ENCODE peak calls at places on chromosomes 2 and 18, in six cellular contexts. W is AG10803, R is right lobe of liver, J is ovary, F is epithelial cell of proximal tubule, P is GM18507. O is an unnamed sample.

GRCh38 chr2:134845719-134846118 is 7.3 kb downstream of the ACMSD start:
- DNase-seq in W (peak), R (no peak), J (no peak), F (peak), P (no peak), O (no peak)

GRCh38 chr2:127650785-127651380 is 4.9 kb downstream of the GPR17 start:
- DNase-seq in W (peak), R (peak), J (no peak), F (no peak), P (no peak), O (no peak)

GRCh38 chr18:59393381-59393780 is 34.3 kb upstream of the LMAN1 start:
- DNase-seq in W (no peak), R (no peak), J (no peak), F (no peak), P (no peak), O (no peak)

GRCh38 chr18:77544792-77545191 is 295.1 kb downstream of the GALR1 start:
- DNase-seq in W (no peak), R (no peak), J (no peak), F (no peak), P (no peak), O (no peak)

GRCh38 chr2:74760875-74761630 is 72.9 kb upstream of the HK2 start:
- DNase-seq in W (no peak), R (no peak), J (no peak), F (no peak), P (no peak), O (no peak)

GRCh38 chr18:43160509-43160908 is 45.0 kb upstream of the RIT2 start:
- DNase-seq in W (no peak), R (no peak), J (no peak), F (no peak), P (no peak), O (no peak)

GRCh38 chr2:44135771-44136170 is 32.9 kb upstream of the PPM1B start:
- DNase-seq in W (peak), R (no peak), J (no peak), F (no peak), P (no peak), O (no peak)

GRCh38 chr2:219058541-219059374 is 2.0 kb downstream of the IHH start:
- DNase-seq in W (no peak), R (peak), J (peak), F (no peak), P (no peak), O (peak)

GRCh38 chr2:6139916-6140315 is 447.7 kb downstream of the SOX11 start:
- DNase-seq in W (no peak), R (no peak), J (no peak), F (no peak), P (no peak), O (no peak)

GRCh38 chr18:57436193-57436964 is 1.2 kb downstream of the ONECUT2 start:
- DNase-seq in W (no peak), R (peak), J (peak), F (no peak), P (no peak), O (no peak)

GRCh38 chr2:150011336-150011735 is 423.8 kb upstream of the MMADHC start:
- DNase-seq in W (no peak), R (no peak), J (no peak), F (no peak), P (no peak), O (no peak)

GRCh38 chr2:104318001-104318555 is 535.8 kb upstream of the POU3F3 start:
- DNase-seq in W (no peak), R (no peak), J (no peak), F (peak), P (no peak), O (no peak)

O was measured in GM12891.